ENCODE peak calls at places on chromosomes 7 and 10, in five cellular contexts. S, H, W, C and O are unnamed samples.

GRCh38 chr10:21707498-21707897 is 173.5 kb downstream of the MLLT10 start:
- DNase-seq in S (no peak), H (no peak), W (no peak), C (no peak), O (no peak)

GRCh38 chr7:134327896-134328295 is 11.2 kb upstream of the SLC35B4 start:
- DNase-seq in S (peak; percentile 70), H (no peak), W (peak; percentile 48), C (peak; percentile 54), O (peak; percentile 14)

GRCh38 chr10:131137223-131137622 is 174.3 kb downstream of the TCERG1L start:
- DNase-seq in S (no peak), H (no peak), W (no peak), C (no peak), O (no peak)

GRCh38 chr7:753190-753589 is 26.1 kb upstream of the PRKAR1B start:
- DNase-seq in S (no peak), H (no peak), W (no peak), C (no peak), O (no peak)

GRCh38 chr10:15744217-15744865 is 24.6 kb upstream of the ITGA8 start:
- DNase-seq in S (peak; percentile 69), H (no peak), W (no peak), C (peak; percentile 7), O (peak; percentile 14)

GRCh38 chr7:75931676-75932075 is 16.7 kb downstream of the POR start:
- DNase-seq in S (no peak), H (no peak), W (no peak), C (no peak), O (no peak)

GRCh38 chr10:497898-498451 is 191.5 kb downstream of the DIP2C start:
- DNase-seq in S (no peak), H (no peak), W (no peak), C (no peak), O (no peak)

GRCh38 chr10:93993782-93994668 is at the start of gene PLCE1:
- DNase-seq in S (peak; percentile 5), H (no peak), W (no peak), C (no peak), O (no peak)

GRCh38 chr10:17001961-17002749 is 127.5 kb downstream of the CUBN start:
- DNase-seq in S (peak; percentile 44), H (no peak), W (peak; percentile 2), C (peak; percentile 20), O (no peak)

GRCh38 chr7:121624922-121625321 is 228.8 kb upstream of the FAM3C start:
- DNase-seq in S (no peak), H (peak; percentile 24), W (no peak), C (no peak), O (no peak)

GRCh38 chr10:75386128-75386527 is 15.4 kb downstream of the ZNF503 start:
- DNase-seq in S (no peak), H (no peak), W (no peak), C (no peak), O (no peak)

GRCh38 chr10:79087721-79088120 is 19.0 kb downstream of the ZMIZ1 start:
- DNase-seq in S (no peak), H (no peak), W (no peak), C (no peak), O (no peak)

GRCh38 chr7:50069613-50070012 is 23.4 kb downstream of the ZPBP start:
- DNase-seq in S (peak; percentile 49), H (no peak), W (peak; percentile 62), C (peak; percentile 11), O (peak; percentile 18)

GRCh38 chr10:97921581-97922377 is 72.1 kb downstream of the GOLGA7B start:
- DNase-seq in S (no peak), H (no peak), W (no peak), C (no peak), O (no peak)

GRCh38 chr10:124039432-124040086 is 53.8 kb downstream of the CHST15 start:
- DNase-seq in S (no peak), H (no peak), W (no peak), C (no peak), O (no peak)

GRCh38 chr10:60206735-60207134 is 182.9 kb downstream of the ANK3 start:
- DNase-seq in S (no peak), H (no peak), W (no peak), C (no peak), O (no peak)

GRCh38 chr7:2502647-2502966 is 17.0 kb upstream of the LFNG start:
- DNase-seq in S (no peak), H (no peak), W (no peak), C (no peak), O (no peak)

GRCh38 chr7:134804854-134805253 is 25.4 kb downstream of the CALD1 start:
- DNase-seq in S (no peak), H (no peak), W (no peak), C (no peak), O (no peak)

GRCh38 chr7:91913612-91914011 is 27.1 kb upstream of the AKAP9 start:
- DNase-seq in S (no peak), H (no peak), W (no peak), C (no peak), O (no peak)